ENCODE peak calls at places on chromosome 11, in five cellular contexts. Y, O, X, H and J are unnamed samples.

GRCh38 chr11:47412152-47412746 is 3.9 kb downstream of the SLC39A13 start:
- DNase-seq in Y (no peak), O (peak), X (no peak), H (no peak), J (peak)

GRCh38 chr11:58900479-58901420 is 38.5 kb upstream of the GLYATL1 start:
- DNase-seq in Y (peak), O (peak), X (peak), H (peak), J (peak)

GRCh38 chr11:28476864-28477263 is 368.7 kb downstream of the METTL15 start:
- DNase-seq in Y (no peak), O (no peak), X (no peak), H (no peak), J (no peak)

GRCh38 chr11:518463-519202 is 11.6 kb upstream of the RNH1 start:
- DNase-seq in Y (peak), O (peak), X (peak), H (no peak), J (peak)

GRCh38 chr11:124740277-124740882 is 638 bp downstream of the NRGN start:
- DNase-seq in Y (no peak), O (peak), X (no peak), H (no peak), J (no peak)

GRCh38 chr11:126440792-126441514 is 85.5 kb downstream of the ST3GAL4 start:
- DNase-seq in Y (peak), O (peak), X (peak), H (no peak), J (peak)

GRCh38 chr11:32615422-32615821 is 31.8 kb downstream of the EIF3M start:
- DNase-seq in Y (no peak), O (no peak), X (peak), H (no peak), J (no peak)

GRCh38 chr11:42524534-42525227 is 787.1 kb upstream of the API5 start:
- DNase-seq in Y (peak), O (peak), X (peak), H (peak), J (no peak)

GRCh38 chr11:23574149-23574548 is 713.9 kb upstream of the CCDC179 start:
- DNase-seq in Y (no peak), O (no peak), X (no peak), H (no peak), J (no peak)

GRCh38 chr11:1202776-1203504 is 19.9 kb upstream of the MUC5B start:
- DNase-seq in Y (peak), O (peak), X (peak), H (no peak), J (peak)

GRCh38 chr11:111307472-111308108 is 9.2 kb downstream of the POU2AF3 start:
- DNase-seq in Y (no peak), O (no peak), X (no peak), H (no peak), J (no peak)

GRCh38 chr11:62546244-62546936 is at the start of gene AHNAK:
- DNase-seq in Y (no peak), O (peak), X (no peak), H (no peak), J (no peak)

GRCh38 chr11:17640493-17641164 is 78.7 kb upstream of the MYOD1 start:
- DNase-seq in Y (no peak), O (no peak), X (no peak), H (no peak), J (no peak)

GRCh38 chr11:100808904-100809491 is 121.9 kb downstream of the ARHGAP42 start:
- DNase-seq in Y (no peak), O (peak), X (no peak), H (no peak), J (no peak)

GRCh38 chr11:125079151-125079877 is 16.2 kb downstream of the SLC37A2 start:
- DNase-seq in Y (no peak), O (no peak), X (no peak), H (no peak), J (no peak)

GRCh38 chr11:61079416-61080150 is 22.7 kb upstream of the CD5 start:
- DNase-seq in Y (no peak), O (no peak), X (no peak), H (no peak), J (no peak)

GRCh38 chr11:65150513-65151271 is 16.4 kb upstream of the SYVN1 start:
- DNase-seq in Y (no peak), O (peak), X (peak), H (peak), J (peak)

GRCh38 chr11:5007561-5007960 is 12.9 kb downstream of the OR51L1 start:
- DNase-seq in Y (no peak), O (no peak), X (no peak), H (no peak), J (no peak)

GRCh38 chr11:94507485-94507884 is 4.8 kb upstream of the C11orf97 start:
- DNase-seq in Y (no peak), O (no peak), X (no peak), H (no peak), J (no peak)

GRCh38 chr11:2664886-2665746 is 34.7 kb downstream of the KCNQ1OT1 start:
- DNase-seq in Y (no peak), O (no peak), X (no peak), H (no peak), J (no peak)

DNA sequence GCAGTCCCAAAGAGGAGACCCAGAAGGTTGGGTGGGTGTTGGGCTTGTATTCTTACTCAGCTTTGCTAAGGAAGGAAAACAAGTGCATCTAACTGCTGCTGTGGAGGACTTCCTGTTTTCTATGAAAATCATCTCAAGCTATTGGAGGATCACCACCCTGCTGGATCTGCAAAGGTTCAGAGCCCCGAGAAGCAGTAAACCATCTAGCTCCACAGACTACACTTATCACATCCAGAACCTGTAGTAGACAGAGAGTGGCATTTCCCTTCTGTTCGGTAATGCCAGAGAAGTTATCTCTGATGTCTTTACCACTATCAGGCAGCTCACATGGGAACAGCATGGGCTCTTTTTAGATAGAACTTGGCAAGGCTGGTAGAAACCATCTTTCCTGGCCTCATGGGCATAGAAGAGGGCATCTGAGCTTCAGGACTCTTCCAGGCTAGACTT is 21.7 kb downstream of the KCNJ1 start:
- DNase-seq in Y (no peak), O (no peak), X (no peak), H (no peak), J (no peak)
- H2AFZ ChIP-seq in Y (no peak), O (no peak), X (no peak), H (no peak), J (no peak)

GRCh38 chr11:122234257-122234656 is 118.2 kb upstream of the BLID start:
- DNase-seq in Y (no peak), O (no peak), X (no peak), H (no peak), J (no peak)
- TF ChIP-seq ZNF274 in Y (no peak), O (no peak), X (no peak), H (no peak), J (no peak)

GRCh38 chr11:33898957-33899356 is 7.1 kb upstream of the LMO2 start:
- DNase-seq in Y (no peak), O (no peak), X (no peak), H (no peak), J (no peak)
- H2AFZ ChIP-seq in Y (no peak), O (peak), X (no peak), H (no peak), J (peak)

GRCh38 chr11:76513654-76514034 is 68.8 kb downstream of the EMSY start:
- DNase-seq in Y (no peak), O (no peak), X (no peak), H (no peak), J (no peak)
- TF ChIP-seq ZNF274 in Y (no peak), O (no peak), X (no peak), H (no peak), J (no peak)